ENCODE peak calls at places on chromosomes 6 and 20, in four cellular contexts. F is brain microvascular endothelial cell, A is pancreas, J is mammary epithelial cell. X is an unnamed sample.

GRCh38 chr6:22263748-22264147 is 33.1 kb downstream of the PRL start:
- DNase-seq in F (no peak), J (no peak), A (no peak), X (no peak)

GRCh38 chr20:50372770-50373088 is 137.5 kb upstream of the PTPN1 start:
- DNase-seq in J (peak; percentile 28), A (peak; percentile 52), F (no peak), X (peak; percentile 95)

GRCh38 chr6:146923434-146923833 is 280.8 kb upstream of the STXBP5 start:
- DNase-seq in J (no peak), A (no peak), F (no peak), X (no peak)

GRCh38 chr20:10504893-10505292 is 69.8 kb downstream of the SLX4IP start:
- DNase-seq in F (no peak), J (no peak), A (no peak), X (no peak)

GRCh38 chr20:43824699-43825402 is 89.8 kb upstream of the TOX2 start:
- DNase-seq in J (peak; percentile 26), A (peak; percentile 15), F (peak; percentile 40), X (no peak)

GRCh38 chr6:13710552-13711383 is 867 bp downstream of the RANBP9 start:
- DNase-seq in F (no peak), A (peak; percentile 58), J (peak; percentile 32), X (peak; percentile 26)

GRCh38 chr6:151592449-151593169 is 98.8 kb downstream of the CCDC170 start:
- DNase-seq in J (no peak), F (no peak), A (no peak), X (no peak)

GRCh38 chr6:154986787-154987235 is 8.3 kb upstream of the TIAM2 start:
- DNase-seq in A (no peak), F (peak; percentile 24), J (no peak), X (no peak)

GRCh38 chr6:3867616-3868502 is 18.7 kb downstream of the FAM50B start:
- DNase-seq in F (no peak), J (peak; percentile 51), A (no peak), X (no peak)

GRCh38 chr6:138805431-138805830 is 9.5 kb downstream of the ECT2L start:
- DNase-seq in J (no peak), F (peak; percentile 13), A (no peak), X (no peak)

GRCh38 chr6:151436814-151437213 is 15.1 kb downstream of the RMND1 start:
- DNase-seq in A (no peak), J (no peak), F (no peak), X (no peak)

GRCh38 chr6:112522600-112522999 is 175.5 kb downstream of the RFPL4B start:
- DNase-seq in F (peak; percentile 9), J (peak; percentile 37), A (no peak), X (no peak)

GRCh38 chr6:170497845-170498281 is 55.2 kb downstream of the PSMB1 start:
- DNase-seq in F (peak; percentile 24), A (no peak), J (peak; percentile 25), X (no peak)

GRCh38 chr6:24520929-24521546 is 26.3 kb downstream of the ALDH5A1 start:
- DNase-seq in J (peak; percentile 8), A (peak; percentile 26), F (peak; percentile 31), X (peak; percentile 57)

GRCh38 chr6:47360388-47360787 is 50.7 kb upstream of the TNFRSF21 start:
- DNase-seq in A (no peak), J (no peak), F (no peak), X (no peak)

GRCh38 chr6:54431466-54431865 is 123.2 kb downstream of the TINAG start:
- DNase-seq in J (no peak), F (no peak), A (no peak), X (no peak)

GRCh38 chr6:117448011-117448410 is 22.3 kb upstream of the ROS1 start:
- DNase-seq in J (no peak), F (no peak), A (no peak), X (no peak)

GRCh38 chr6:155530219-155530834 is 74.7 kb upstream of the NOX3 start:
- DNase-seq in J (peak; percentile 31), A (no peak), F (peak; percentile 65), X (peak; percentile 18)

GRCh38 chr6:134676307-134677281 is 273.3 kb downstream of the ALDH8A1 start:
- DNase-seq in F (peak; percentile 33), A (no peak), J (no peak), X (no peak)

GRCh38 chr6:167401525-167402194 is 76.8 kb downstream of the TTLL2 start:
- DNase-seq in A (no peak), J (no peak), F (no peak), X (no peak)

GRCh38 chr6:154622618-154623336 is 110.4 kb upstream of the SCAF8 start:
- DNase-seq in F (no peak), J (peak; percentile 80), A (peak; percentile 68), X (peak; percentile 40)

GRCh38 chr6:387293-387694 is 4.3 kb upstream of the IRF4 start:
- DNase-seq in A (no peak), F (no peak), J (peak; percentile 26), X (no peak)

GRCh38 chr6:34248198-34248726 is 544 bp downstream of the SMIM29 start:
- DNase-seq in A (peak; percentile 58), J (peak; percentile 21), F (no peak), X (no peak)

GRCh38 chr6:23245559-23245958 is 676.2 kb downstream of the HDGFL1 start:
- DNase-seq in F (no peak), J (no peak), A (no peak), X (no peak)

GRCh38 chr20:2866236-2866635 is 7.0 kb upstream of the PTPRA start:
- DNase-seq in F (no peak), A (no peak), J (no peak), X (no peak)

GRCh38 chr6:129954749-129955431 is 63.5 kb upstream of the L3MBTL3 start:
- DNase-seq in J (peak; percentile 59), F (no peak), A (no peak), X (peak; percentile 24)

GRCh38 chr20:37131486-37131885 is 35.7 kb upstream of the RBL1 start:
- DNase-seq in F (no peak), A (no peak), J (no peak), X (no peak)

GRCh38 chr6:43604174-43604573 is 24.9 kb downstream of the GTPBP2 start:
- DNase-seq in F (peak; percentile 80), J (peak; percentile 75), A (no peak), X (peak; percentile 38)

DNA sequence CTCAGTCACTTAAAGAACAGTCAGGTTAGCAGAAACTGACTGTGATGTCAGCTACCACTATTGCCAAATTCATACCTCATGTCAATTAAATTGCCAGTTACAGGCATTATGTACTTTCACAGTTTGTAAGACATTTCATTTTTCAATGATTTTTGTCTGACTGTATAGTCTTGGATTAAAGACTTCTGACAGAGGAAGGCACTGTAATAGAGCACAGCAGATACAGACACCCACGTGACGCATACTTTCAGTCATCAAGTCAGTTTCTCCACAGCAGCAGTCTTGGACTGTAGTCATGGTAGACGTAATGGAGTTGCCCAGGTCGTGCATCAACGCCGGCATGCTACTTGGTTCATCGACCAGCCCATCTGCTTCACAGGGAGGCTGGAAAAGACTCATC is 29.5 kb upstream of the ELOVL5 start:
- DNase-seq in F (no peak), J (no peak), A (no peak), X (no peak)
- H3K27ac ChIP-seq in F (no peak overlapping the region), J (no peak overlapping the region), A (no peak overlapping the region), X (no peak overlapping the region)

GRCh38 chr6:121236984-121237383 is 97.3 kb downstream of the TBC1D32 start:
- DNase-seq in F (no peak), J (no peak), A (no peak), X (no peak)
- TF ChIP-seq CTCF in F (no peak), J (no peak), A (no peak), X (no peak)

GRCh38 chr6:143613749-143614148 is 64.0 kb upstream of the PHACTR2 start:
- DNase-seq in J (no peak), A (no peak), F (no peak), X (no peak)
- H3K27ac ChIP-seq in J (no peak overlapping the region), A (no peak overlapping the region), F (no peak overlapping the region), X (no peak overlapping the region)

DNA sequence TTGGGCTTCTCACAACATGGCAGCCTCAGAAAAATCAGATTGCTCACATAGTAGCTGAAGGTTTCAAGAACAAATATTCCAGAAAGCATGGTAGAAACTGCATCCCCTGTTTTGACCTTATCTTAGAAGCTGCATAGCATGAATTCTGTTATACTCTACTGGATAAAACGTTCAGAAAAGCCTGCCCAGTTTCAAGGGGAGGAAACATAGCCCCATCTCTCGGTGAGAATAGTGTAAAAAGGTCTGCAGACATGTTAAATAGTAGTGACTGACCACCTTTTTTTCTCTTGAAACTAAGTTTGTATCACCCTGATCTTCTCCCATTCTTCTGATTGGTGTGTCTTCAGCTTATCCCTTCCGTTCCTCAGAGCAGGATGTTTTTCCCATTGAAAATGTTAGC is 50.0 kb downstream of the MARCKS start:
- DNase-seq in F (peak; percentile 28), A (no peak), J (no peak), X (no peak)
- TF ChIP-seq CTCF in F (no peak), A (no peak), J (no peak), X (no peak)

GRCh38 chr6:105459884-105460283 is 57.0 kb upstream of the PREP start:
- DNase-seq in J (peak; percentile 85), A (no peak), F (peak; percentile 53), X (peak; percentile 61)
- H3K27ac ChIP-seq in J (peak overlapping the region; percentile 57), A (no peak overlapping the region), F (peak overlapping the region; percentile 44), X (no peak overlapping the region)

GRCh38 chr20:51531141-51531710 is 11.3 kb downstream of the NFATC2 start:
- DNase-seq in J (peak; percentile 96), F (no peak), A (no peak), X (peak; percentile 97)
- TF ChIP-seq CTCF in J (no peak), F (no peak), A (no peak), X (no peak)

GRCh38 chr6:35601331-35602132 is 87.2 kb downstream of the FKBP5 start:
- DNase-seq in J (peak; percentile 84), F (peak; percentile 91), A (no peak), X (peak; percentile 81)
- H3K27ac ChIP-seq in J (peak overlapping the region; percentile 96), F (peak overlapping the region; percentile 86), A (peak overlapping the region; percentile 71), X (peak overlapping the region; percentile 61)

GRCh38 chr6:28768187-28768913 is 155.4 kb downstream of the TRIM27 start:
- DNase-seq in F (no peak), A (no peak), J (no peak), X (no peak)

GRCh38 chr6:28767691-28768090 is 156.1 kb downstream of the TRIM27 start:
- DNase-seq in J (no peak), F (no peak), A (no peak), X (no peak)

GRCh38 chr6:28770732-28771131 is 153.1 kb downstream of the TRIM27 start:
- DNase-seq in J (no peak), F (no peak), A (no peak), X (no peak)

GRCh38 chr6:28771401-28772267 is 152.2 kb downstream of the TRIM27 start:
- DNase-seq in F (no peak), J (peak; percentile 46), A (no peak), X (no peak)

GRCh38 chr6:28769626-28770402 is 154.0 kb downstream of the TRIM27 start:
- DNase-seq in J (peak; percentile 72), A (no peak), F (peak; percentile 75), X (peak; percentile 53)
- TF ChIP-seq CTCF in J (peak; percentile 31), A (no peak), F (peak; percentile 34), X (no peak)

GRCh38 chr20:61317966-61318520 is 66.0 kb downstream of the CDH4 start:
- DNase-seq in F (no peak), A (no peak), J (no peak), X (no peak)
- H3K27ac ChIP-seq in F (no peak overlapping the region), A (no peak overlapping the region), J (no peak overlapping the region), X (no peak overlapping the region)

GRCh38 chr6:55997223-55997874 is 122.0 kb upstream of the BMP5 start:
- DNase-seq in F (no peak), A (no peak), J (no peak), X (no peak)
- TF ChIP-seq CTCF in F (no peak), A (no peak), J (no peak), X (no peak)